ENCODE peak calls at places on chromosomes 4 and X, in six cellular contexts. J is heart left ventricle, Z is tibial artery, F is transverse colon, H is kidney epithelial cell, M is uterus. Y is an unnamed sample. For H3K36me3, the result is how much of the 10 kb centered on the place peaks cover.

GRCh38 chr4:55446578-55446922 is 50.8 kb downstream of the TMEM165 start:
- DNase-seq in J (no peak), Z (no peak), F (no peak), H (no peak), M (no peak), Y (no peak)

GRCh38 chr4:144154044-144154443 is 13.5 kb upstream of the GYPA start:
- DNase-seq in J (no peak), Z (no peak), F (no peak), H (no peak), M (no peak), Y (no peak)

GRCh38 chr4:123235431-123235830 is 161.2 kb upstream of the SPRY1 start:
- DNase-seq in J (no peak), Z (no peak), F (no peak), H (no peak), M (no peak), Y (no peak)

GRCh38 chr4:67087897-67088296 is 457.4 kb downstream of the CENPC start:
- DNase-seq in J (peak), Z (no peak), F (peak), H (no peak), M (no peak), Y (no peak)

GRCh38 chrX:73127700-73128241 is 48.5 kb upstream of the PABPC1L2A start:
- DNase-seq in J (no peak), Z (no peak), F (no peak), H (no peak), M (peak), Y (peak)

GRCh38 chr4:102736636-102737549 is 23.9 kb downstream of the MANBA start:
- DNase-seq in J (no peak), Z (no peak), F (no peak), H (no peak), M (no peak), Y (no peak)

GRCh38 chr4:16176621-16177020 is 49.6 kb downstream of the TAPT1 start:
- DNase-seq in J (no peak), Z (no peak), F (no peak), H (no peak), M (no peak), Y (no peak)

GRCh38 chr4:41172772-41173171 is 41.6 kb downstream of the APBB2 start:
- DNase-seq in J (no peak), Z (no peak), F (no peak), H (no peak), M (no peak), Y (no peak)

GRCh38 chr4:118345813-118346212 is 7.0 kb downstream of the PRSS12 start:
- DNase-seq in J (no peak), Z (no peak), F (no peak), H (no peak), M (no peak), Y (no peak)

GRCh38 chrX:38061335-38061734 is 55.0 kb downstream of the SYTL5 start:
- DNase-seq in J (no peak), Z (no peak), F (no peak), H (no peak), M (no peak), Y (no peak)

GRCh38 chrX:147173586-147173985 is 359.0 kb upstream of the CXorf51A start:
- DNase-seq in J (no peak), Z (no peak), F (no peak), H (no peak), M (no peak), Y (no peak)

GRCh38 chr4:119233750-119234149 is 21.2 kb downstream of the USP53 start:
- DNase-seq in J (no peak), Z (no peak), F (no peak), H (no peak), M (no peak), Y (no peak)

GRCh38 chr4:155263480-155263879 is 55.0 kb downstream of the NPY2R start:
- DNase-seq in J (no peak), Z (no peak), F (no peak), H (no peak), M (no peak), Y (no peak)

GRCh38 chrX:69128573-69128972 is 36.7 kb downstream of the PJA1 start:
- DNase-seq in J (peak), Z (peak), F (no peak), H (no peak), M (peak), Y (peak)

GRCh38 chr4:2127609-2128300 is 68.6 kb downstream of the NAT8L start:
- DNase-seq in J (no peak), Z (no peak), F (no peak), H (no peak), M (no peak), Y (no peak)

GRCh38 chr4:38889143-38889542 is 21.5 kb downstream of the FAM114A1 start:
- DNase-seq in J (no peak), Z (no peak), F (no peak), H (peak), M (no peak), Y (no peak)
- H3K36me3 ChIP-seq in J (under half), Z (under half), F (under half), H (under half), M (under half), Y (under half)

DNA sequence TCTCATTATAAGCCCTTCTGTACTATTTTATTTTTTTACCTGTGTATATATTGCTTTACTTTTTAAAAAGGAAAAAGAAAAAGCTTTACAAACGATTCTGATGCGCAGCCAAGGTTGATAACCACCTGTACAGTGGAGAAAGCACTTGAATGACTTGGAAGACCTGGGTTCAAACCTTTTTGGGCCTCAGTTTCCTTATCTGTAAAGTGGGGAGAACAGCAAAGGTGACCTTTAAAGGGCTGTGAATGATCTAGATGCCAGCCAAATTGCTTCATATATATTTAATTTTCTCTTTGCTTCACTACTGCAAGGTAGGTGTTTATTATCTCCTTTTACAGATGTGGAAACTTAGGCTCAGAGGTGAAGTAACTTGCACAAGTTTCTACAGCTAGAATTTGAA is 45.0 kb downstream of the SMC1A start:
- DNase-seq in J (no peak), Z (no peak), F (no peak), H (no peak), M (no peak), Y (no peak)
- H3K36me3 ChIP-seq in J (under half), Z (under half), F (under half), H (under half), M (under half), Y (under half)

DNA sequence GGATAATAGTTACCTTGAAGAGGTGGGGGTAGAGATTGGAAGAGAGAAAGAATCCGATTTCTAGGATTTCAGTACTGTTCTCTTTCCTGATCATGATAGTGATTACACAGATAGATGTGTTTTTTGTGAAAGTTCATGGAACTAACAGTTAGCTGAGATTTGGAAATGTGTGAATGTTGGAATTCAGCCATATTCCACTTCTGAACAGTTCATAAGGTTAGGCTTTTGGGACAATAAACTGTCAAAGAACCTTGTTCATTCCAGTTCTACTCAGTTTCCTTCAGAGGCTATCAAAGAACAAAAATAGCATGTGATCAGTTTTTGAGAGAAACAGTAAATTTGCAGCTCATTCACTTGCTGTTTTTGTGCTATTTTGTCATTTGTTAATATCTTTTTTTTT is 43.6 kb downstream of the RUFY3 start:
- DNase-seq in J (no peak), Z (no peak), F (no peak), H (no peak), M (no peak), Y (no peak)
- H3K36me3 ChIP-seq in J (under half), Z (under half), F (under half), H (under half), M (under half), Y (half or more)

GRCh38 chrX:141935645-141936044 is 32.0 kb downstream of the MAGEC1 start:
- DNase-seq in J (no peak), Z (no peak), F (no peak), H (no peak), M (no peak), Y (no peak)
- H3K36me3 ChIP-seq in J (under half), Z (under half), F (under half), H (under half), M (under half), Y (under half)